ENCODE peak calls at places on chromosomes 6 and 20, in seven cellular contexts. A is brain microvascular endothelial cell, J is left lung, I is astrocyte of the spinal cord, P is fibroblast of lung, D is psoas muscle, M is HCT116. E is an unnamed sample.

GRCh38 chr6:168272379-168273011 is 47.1 kb downstream of the DACT2 start:
- DNase-seq in J (no peak), I (no peak), D (no peak), A (no peak), P (no peak), M (no peak), E (no peak)

GRCh38 chr20:46342451-46343357 is 34.4 kb upstream of the CDH22 start:
- DNase-seq in J (no peak), P (no peak), D (no peak), A (no peak), I (no peak), M (no peak), E (no peak)

GRCh38 chr20:4483961-4484360 is 237.7 kb upstream of the PRND start:
- DNase-seq in A (no peak), I (no peak), M (no peak), P (no peak), J (no peak), D (no peak), E (no peak)

GRCh38 chr20:61846074-61846473 is 219.6 kb downstream of the TAF4 start:
- DNase-seq in I (no peak), M (no peak), J (no peak), D (peak; percentile 42), P (no peak), A (no peak), E (no peak)

GRCh38 chr6:113909224-113909856 is 52.2 kb downstream of the MARCKS start:
- DNase-seq in A (peak; percentile 69), J (no peak), D (no peak), I (peak; percentile 75), P (peak; percentile 76), M (peak; percentile 36), E (peak; percentile 83)

GRCh38 chr6:3247255-3248146 is 11.2 kb upstream of the PSMG4 start:
- DNase-seq in A (peak; percentile 95), I (peak; percentile 95), J (no peak), M (no peak), D (no peak), P (peak; percentile 80), E (peak; percentile 81)

GRCh38 chr6:105592329-105592728 is 189.4 kb upstream of the PREP start:
- DNase-seq in J (no peak), I (peak; percentile 90), M (peak; percentile 60), D (no peak), P (peak; percentile 61), A (no peak), E (peak; percentile 38)

GRCh38 chr6:103017878-103018277 is 1624.4 kb downstream of the GRIK2 start:
- DNase-seq in I (no peak), J (no peak), D (no peak), A (no peak), P (no peak), M (no peak), E (no peak)

GRCh38 chr6:52595000-52595795 is 18.3 kb upstream of the TRAM2 start:
- DNase-seq in I (peak; percentile 92), A (peak; percentile 94), D (no peak), J (peak; percentile 44), M (no peak), P (peak; percentile 96), E (peak; percentile 95)

GRCh38 chr6:43060034-43060754 is 763 bp downstream of the KLC4 start:
- DNase-seq in A (no peak), P (peak; percentile 3), J (peak; percentile 62), M (no peak), D (no peak), I (no peak), E (no peak)

GRCh38 chr6:113385020-113385431 is 472.1 kb upstream of the MARCKS start:
- DNase-seq in I (peak; percentile 62), A (no peak), P (peak; percentile 54), M (no peak), D (no peak), J (no peak), E (no peak)

GRCh38 chr6:148811472-148811871 is 64.6 kb downstream of the UST start:
- DNase-seq in I (no peak), A (no peak), D (no peak), J (no peak), P (no peak), M (no peak), E (no peak)

GRCh38 chr6:89834884-89835792 is 5.5 kb downstream of the CASP8AP2 start:
- DNase-seq in J (no peak), A (no peak), D (no peak), P (no peak), M (no peak), I (no peak), E (no peak)

GRCh38 chr6:137497722-137498463 is 3.7 kb upstream of the OLIG3 start:
- DNase-seq in J (no peak), I (no peak), D (no peak), A (no peak), P (no peak), M (no peak), E (no peak)

GRCh38 chr6:167786859-167787675 is 39.6 kb upstream of the AFDN start:
- DNase-seq in M (no peak), D (no peak), J (no peak), A (no peak), P (no peak), I (no peak), E (no peak)

GRCh38 chr6:138973481-138974140 is 14.4 kb downstream of the REPS1 start:
- DNase-seq in D (no peak), M (no peak), I (peak; percentile 52), P (peak; percentile 47), J (no peak), A (peak; percentile 57), E (peak; percentile 53)

GRCh38 chr6:17957488-17957887 is 29.9 kb downstream of the KIF13A start:
- DNase-seq in P (peak; percentile 28), I (no peak), D (no peak), A (peak; percentile 76), J (no peak), M (no peak), E (peak; percentile 29)

GRCh38 chr20:23926941-23927872 is 47.7 kb upstream of the CST5 start:
- DNase-seq in I (no peak), P (no peak), D (no peak), J (no peak), A (no peak), M (no peak), E (no peak)

GRCh38 chr6:686528-686927 is 6.4 kb downstream of the EXOC2 start:
- DNase-seq in I (no peak), A (no peak), M (no peak), P (peak; percentile 48), J (no peak), D (no peak), E (no peak)

GRCh38 chr6:680666-681374 is 12.1 kb downstream of the EXOC2 start:
- DNase-seq in M (no peak), D (no peak), A (no peak), I (no peak), P (no peak), J (no peak), E (no peak)

GRCh38 chr6:680204-680603 is 12.7 kb downstream of the EXOC2 start:
- DNase-seq in A (no peak), I (no peak), M (no peak), J (no peak), D (no peak), P (no peak), E (no peak)

GRCh38 chr6:684831-685636 is 7.9 kb downstream of the EXOC2 start:
- DNase-seq in D (no peak), M (no peak), I (peak; percentile 46), P (peak; percentile 63), J (no peak), A (peak; percentile 70), E (peak; percentile 57)

DNA sequence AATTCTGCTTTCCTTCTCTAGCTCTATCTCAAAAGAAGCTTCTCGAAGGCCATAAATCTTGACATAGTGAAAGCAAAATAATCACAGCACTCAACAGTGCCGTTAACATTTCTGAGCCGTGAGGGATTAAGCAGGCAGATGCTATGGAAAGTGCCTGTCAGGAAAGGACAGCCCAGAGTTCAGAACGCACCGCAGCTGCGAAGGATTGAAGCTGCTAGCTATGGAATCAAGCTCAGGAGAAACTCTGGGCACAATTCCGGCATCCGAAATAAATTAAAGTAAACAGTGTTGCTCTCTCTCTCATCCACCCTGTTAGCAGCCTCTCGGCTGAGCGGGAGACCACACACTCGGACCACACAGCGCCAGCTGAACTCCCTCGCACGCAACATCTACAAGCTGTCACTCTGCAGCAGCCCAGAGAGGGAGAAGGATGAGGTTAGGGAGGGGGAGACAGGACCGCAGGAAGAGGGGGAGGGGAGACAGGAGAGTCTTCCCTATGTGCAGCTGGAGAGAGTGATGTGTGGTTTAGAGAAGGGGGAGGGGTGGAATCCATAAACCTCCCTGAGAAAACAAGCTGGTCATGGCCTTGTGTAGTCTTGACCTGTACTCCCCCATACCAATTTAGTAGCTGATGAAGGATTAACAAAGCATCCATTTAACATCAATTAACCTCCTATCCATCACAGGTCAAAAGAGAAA is 9.0 kb downstream of the EXOC2 start:
- DNase-seq in P (peak; percentile 96), D (no peak), A (peak; percentile 92), I (peak; percentile 80), J (peak; percentile 45), M (no peak), E (peak; percentile 78)
- H3K4me3 ChIP-seq in P (peak overlapping the region; percentile 33), D (peak overlapping the region; percentile 55), A (peak overlapping the region; percentile 34), I (peak overlapping the region; percentile 29), J (no peak overlapping the region), M (no peak overlapping the region), E (peak overlapping the region; percentile 36)

DNA sequence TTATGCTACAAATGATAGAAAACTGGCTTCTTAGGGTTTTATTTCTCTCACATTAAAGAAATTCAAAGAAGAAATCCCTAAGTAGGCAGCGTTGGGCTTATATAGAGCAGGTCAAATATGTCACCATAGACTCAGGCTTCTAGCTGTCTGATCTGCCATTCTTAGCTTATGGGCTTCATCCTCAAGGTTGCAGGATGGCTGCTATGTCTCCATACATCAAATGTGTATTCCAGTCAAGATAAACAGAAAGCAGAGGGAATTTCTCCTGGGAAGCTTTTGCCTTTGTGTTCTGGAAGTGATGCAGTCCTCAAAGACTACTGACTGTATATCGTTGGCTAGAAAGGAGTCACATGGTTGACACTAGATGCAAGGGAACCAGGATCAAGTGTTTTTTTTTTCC is 35.9 kb downstream of the ZNF341 start:
- DNase-seq in D (no peak), I (no peak), P (no peak), J (no peak), M (no peak), A (no peak), E (no peak)
- TF ChIP-seq CTCF in D (no peak), I (no peak), P (no peak), J (no peak), M (no peak), A (no peak), E (no peak)

GRCh38 chr6:30957716-30958115 is 16.9 kb downstream of the MUCL3 start:
- DNase-seq in I (no peak), J (no peak), A (no peak), P (no peak), D (no peak), M (no peak), E (no peak)

GRCh38 chr6:30951907-30952469 is 11.2 kb downstream of the MUCL3 start:
- DNase-seq in A (no peak), I (no peak), J (no peak), M (no peak), D (no peak), P (no peak), E (no peak)

GRCh38 chr6:30955367-30956042 is 14.7 kb downstream of the MUCL3 start:
- DNase-seq in M (no peak), J (peak; percentile 83), I (peak; percentile 12), A (peak; percentile 14), D (peak; percentile 86), P (peak; percentile 22), E (peak; percentile 25)

GRCh38 chr6:30954631-30955366 is 14.0 kb downstream of the MUCL3 start:
- DNase-seq in P (no peak), A (no peak), D (peak; percentile 56), J (no peak), I (no peak), M (no peak), E (no peak)
- H3K4me3 ChIP-seq in P (no peak overlapping the region), A (peak overlapping the region; percentile 48), D (peak overlapping the region; percentile 59), J (peak overlapping the region; percentile 34), I (peak overlapping the region; percentile 17), M (no peak overlapping the region), E (peak overlapping the region; percentile 21)

GRCh38 chr6:157381631-157382621 is 936 bp downstream of the ZDHHC14 start:
- DNase-seq in M (no peak), I (peak; percentile 49), J (peak; percentile 59), D (peak; percentile 81), P (peak; percentile 57), A (peak; percentile 40), E (peak; percentile 56)
- TF ChIP-seq CTCF in M (no peak), I (peak; percentile 16), J (no peak), D (no peak), P (no peak), A (peak; percentile 20), E (no peak)